ENCODE peak calls at places on chromosomes 13 and 19, in ten cellular contexts. One of them, this sample, is unnamed.
A peak's percentile ranks its signal among the peaks of the same experiment; 100 is the strongest.

GRCh38 chr13:74560325-74560724 is 426.1 kb upstream of the KLF12 start:
- DNase-seq in body of pancreas: no peak
- DNase-seq in upper lobe of left lung: no peak
- DNase-seq in ascending aorta: no peak
- DNase-seq in transverse colon: no peak
- DNase-seq in lower lobe of right lung: no peak
- DNase-seq in IMR-90: no peak
- DNase-seq in A673: no peak
- DNase-seq in fibroblast of lung: no peak
- DNase-seq in A549: no peak
- DNase-seq in this sample: no peak

GRCh38 chr13:31528176-31528575 is 211.2 kb upstream of the RXFP2 start:
- DNase-seq in body of pancreas: no peak
- DNase-seq in upper lobe of left lung: no peak
- DNase-seq in ascending aorta: no peak
- DNase-seq in transverse colon: no peak
- DNase-seq in lower lobe of right lung: no peak
- DNase-seq in IMR-90: no peak
- DNase-seq in A673: no peak
- DNase-seq in fibroblast of lung: no peak
- DNase-seq in A549: no peak
- DNase-seq in this sample: no peak

GRCh38 chr19:13234518-13234917 is 84.3 kb downstream of the IER2 start:
- DNase-seq in body of pancreas: peak; percentile 38
- DNase-seq in upper lobe of left lung: peak; percentile 35
- DNase-seq in ascending aorta: no peak
- DNase-seq in transverse colon: peak; percentile 73
- DNase-seq in lower lobe of right lung: peak; percentile 59
- DNase-seq in IMR-90: no peak
- DNase-seq in A673: peak; percentile 87
- DNase-seq in fibroblast of lung: peak; percentile 9
- DNase-seq in A549: peak; percentile 51
- DNase-seq in this sample: peak; percentile 58

GRCh38 chr19:38394488-38394887 is 6.0 kb downstream of the SPRED3 start:
- DNase-seq in body of pancreas: no peak
- DNase-seq in upper lobe of left lung: no peak
- DNase-seq in ascending aorta: no peak
- DNase-seq in transverse colon: no peak
- DNase-seq in lower lobe of right lung: no peak
- DNase-seq in IMR-90: no peak
- DNase-seq in A673: peak; percentile 24
- DNase-seq in fibroblast of lung: peak; percentile 34
- DNase-seq in A549: no peak
- DNase-seq in this sample: peak; percentile 38

GRCh38 chr19:6164906-6165531 is 29.6 kb downstream of the ACSBG2 start:
- DNase-seq in body of pancreas: no peak
- DNase-seq in upper lobe of left lung: no peak
- DNase-seq in ascending aorta: no peak
- DNase-seq in transverse colon: no peak
- DNase-seq in lower lobe of right lung: no peak
- DNase-seq in IMR-90: no peak
- DNase-seq in A673: peak; percentile 19
- DNase-seq in fibroblast of lung: no peak
- DNase-seq in A549: peak; percentile 10
- DNase-seq in this sample: no peak

GRCh38 chr19:46759817-46760333 is 13.6 kb upstream of the STRN4 start:
- DNase-seq in body of pancreas: no peak
- DNase-seq in upper lobe of left lung: no peak
- DNase-seq in ascending aorta: no peak
- DNase-seq in transverse colon: no peak
- DNase-seq in lower lobe of right lung: no peak
- DNase-seq in IMR-90: peak; percentile 97
- DNase-seq in A673: no peak
- DNase-seq in fibroblast of lung: peak; percentile 70
- DNase-seq in A549: peak; percentile 86
- DNase-seq in this sample: no peak

GRCh38 chr13:22369840-22370239 is 699.0 kb downstream of the FGF9 start:
- DNase-seq in body of pancreas: no peak
- DNase-seq in upper lobe of left lung: no peak
- DNase-seq in ascending aorta: no peak
- DNase-seq in transverse colon: no peak
- DNase-seq in lower lobe of right lung: no peak
- DNase-seq in IMR-90: no peak
- DNase-seq in A673: no peak
- DNase-seq in fibroblast of lung: no peak
- DNase-seq in A549: no peak
- DNase-seq in this sample: no peak

GRCh38 chr19:45800009-45800553 is 7.4 kb upstream of the DMWD start:
- DNase-seq in body of pancreas: no peak
- DNase-seq in upper lobe of left lung: no peak
- DNase-seq in ascending aorta: no peak
- DNase-seq in transverse colon: no peak
- DNase-seq in lower lobe of right lung: no peak
- DNase-seq in IMR-90: peak; percentile 71
- DNase-seq in A673: peak; percentile 54
- DNase-seq in fibroblast of lung: peak; percentile 36
- DNase-seq in A549: peak; percentile 65
- DNase-seq in this sample: no peak

GRCh38 chr19:7137120-7137519 is 67.6 kb downstream of the ZNF557 start:
- DNase-seq in body of pancreas: no peak
- DNase-seq in upper lobe of left lung: no peak
- DNase-seq in ascending aorta: no peak
- DNase-seq in transverse colon: no peak
- DNase-seq in lower lobe of right lung: no peak
- DNase-seq in IMR-90: no peak
- DNase-seq in A673: no peak
- DNase-seq in fibroblast of lung: no peak
- DNase-seq in A549: peak; percentile 10
- DNase-seq in this sample: no peak

GRCh38 chr19:2043864-2044708 is 7.0 kb downstream of the MKNK2 start:
- DNase-seq in body of pancreas: no peak
- DNase-seq in upper lobe of left lung: peak; percentile 27
- DNase-seq in ascending aorta: no peak
- DNase-seq in transverse colon: no peak
- DNase-seq in lower lobe of right lung: no peak
- DNase-seq in IMR-90: no peak
- DNase-seq in A673: no peak
- DNase-seq in fibroblast of lung: no peak
- DNase-seq in A549: no peak
- DNase-seq in this sample: no peak

GRCh38 chr19:54133312-54133956 is 4.1 kb upstream of the CNOT3 start:
- DNase-seq in body of pancreas: no peak
- DNase-seq in upper lobe of left lung: no peak
- DNase-seq in ascending aorta: no peak
- DNase-seq in transverse colon: no peak
- DNase-seq in lower lobe of right lung: no peak
- DNase-seq in IMR-90: no peak
- DNase-seq in A673: peak; percentile 87
- DNase-seq in fibroblast of lung: no peak
- DNase-seq in A549: peak; percentile 89
- DNase-seq in this sample: no peak

GRCh38 chr19:44315883-44316282 is 11.1 kb upstream of the ZNF235 start:
- DNase-seq in body of pancreas: no peak
- DNase-seq in upper lobe of left lung: no peak
- DNase-seq in ascending aorta: no peak
- DNase-seq in transverse colon: no peak
- DNase-seq in lower lobe of right lung: no peak
- DNase-seq in IMR-90: no peak
- DNase-seq in A673: no peak
- DNase-seq in fibroblast of lung: no peak
- DNase-seq in A549: no peak
- DNase-seq in this sample: no peak

GRCh38 chr13:31198524-31198923 is 1.3 kb upstream of the B3GLCT start:
- DNase-seq in body of pancreas: no peak
- DNase-seq in upper lobe of left lung: no peak
- DNase-seq in ascending aorta: no peak
- DNase-seq in transverse colon: no peak
- DNase-seq in lower lobe of right lung: no peak
- DNase-seq in IMR-90: no peak
- DNase-seq in A673: no peak
- DNase-seq in fibroblast of lung: no peak
- DNase-seq in A549: no peak
- DNase-seq in this sample: no peak

GRCh38 chr13:27372896-27373295 is 51.5 kb upstream of the GTF3A start:
- DNase-seq in body of pancreas: peak; percentile 85
- DNase-seq in upper lobe of left lung: peak; percentile 76
- DNase-seq in ascending aorta: no peak
- DNase-seq in transverse colon: peak; percentile 63
- DNase-seq in lower lobe of right lung: peak; percentile 80
- DNase-seq in IMR-90: peak; percentile 16
- DNase-seq in A673: no peak
- DNase-seq in fibroblast of lung: no peak
- DNase-seq in A549: peak; percentile 51
- DNase-seq in this sample: peak; percentile 72
- H3K4me1 ChIP-seq in body of pancreas: peaks cover 79% of the 10 kb centered on the region
- H3K4me1 ChIP-seq in upper lobe of left lung: peaks cover 2% of the 10 kb centered on the region
- H3K4me1 ChIP-seq in ascending aorta: no peaks in the 10 kb centered on the region
- H3K4me1 ChIP-seq in transverse colon: no peaks in the 10 kb centered on the region
- H3K4me1 ChIP-seq in lower lobe of right lung: peaks cover 8% of the 10 kb centered on the region
- H3K4me1 ChIP-seq in IMR-90: no peaks in the 10 kb centered on the region
- H3K4me1 ChIP-seq in A673: no peaks in the 10 kb centered on the region
- H3K4me1 ChIP-seq in fibroblast of lung: no peaks in the 10 kb centered on the region
- H3K4me1 ChIP-seq in A549: peaks cover 4% of the 10 kb centered on the region
- H3K4me1 ChIP-seq in this sample: no peaks in the 10 kb centered on the region

GRCh38 chr13:104315606-104316005 is 1249.4 kb upstream of the SLC10A2 start:
- DNase-seq in body of pancreas: no peak
- DNase-seq in upper lobe of left lung: no peak
- DNase-seq in ascending aorta: no peak
- DNase-seq in transverse colon: no peak
- DNase-seq in lower lobe of right lung: no peak
- DNase-seq in IMR-90: peak; percentile 97
- DNase-seq in A673: no peak
- DNase-seq in fibroblast of lung: peak; percentile 85
- DNase-seq in A549: peak; percentile 47
- DNase-seq in this sample: no peak

GRCh38 chr13:104321756-104322155 is 1255.5 kb upstream of the SLC10A2 start:
- DNase-seq in body of pancreas: no peak
- DNase-seq in upper lobe of left lung: no peak
- DNase-seq in ascending aorta: no peak
- DNase-seq in transverse colon: no peak
- DNase-seq in lower lobe of right lung: no peak
- DNase-seq in IMR-90: no peak
- DNase-seq in A673: no peak
- DNase-seq in fibroblast of lung: no peak
- DNase-seq in A549: no peak
- DNase-seq in this sample: no peak

GRCh38 chr13:104314926-104315535 is 1248.8 kb upstream of the SLC10A2 start:
- DNase-seq in body of pancreas: no peak
- DNase-seq in upper lobe of left lung: no peak
- DNase-seq in ascending aorta: no peak
- DNase-seq in transverse colon: no peak
- DNase-seq in lower lobe of right lung: no peak
- DNase-seq in IMR-90: peak; percentile 1
- DNase-seq in A673: no peak
- DNase-seq in fibroblast of lung: no peak
- DNase-seq in A549: no peak
- DNase-seq in this sample: no peak

GRCh38 chr13:104320446-104320845 is 1254.2 kb upstream of the SLC10A2 start:
- DNase-seq in body of pancreas: no peak
- DNase-seq in upper lobe of left lung: no peak
- DNase-seq in ascending aorta: no peak
- DNase-seq in transverse colon: no peak
- DNase-seq in lower lobe of right lung: no peak
- DNase-seq in IMR-90: peak; percentile 4
- DNase-seq in A673: no peak
- DNase-seq in fibroblast of lung: no peak
- DNase-seq in A549: no peak
- DNase-seq in this sample: no peak

DNA sequence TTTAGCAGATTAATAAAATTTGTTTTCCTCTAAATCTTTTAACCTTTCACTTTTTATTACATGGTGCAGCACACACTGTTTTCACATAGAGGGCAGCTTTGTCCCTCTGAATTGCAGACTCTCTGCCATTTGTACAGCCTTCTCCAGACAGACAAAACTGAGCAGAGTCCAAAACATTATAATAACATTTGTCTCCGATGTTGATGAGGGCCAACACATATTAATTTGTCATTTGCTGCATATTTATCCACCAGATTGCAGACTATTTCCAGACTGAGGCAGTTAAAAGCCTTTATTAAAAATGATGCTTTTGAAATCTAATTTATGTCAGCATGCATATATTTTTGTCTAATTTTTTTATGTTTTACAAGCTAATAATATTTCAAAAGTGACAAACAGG is 1251.9 kb upstream of the SLC10A2 start:
- DNase-seq in body of pancreas: no peak
- DNase-seq in upper lobe of left lung: no peak
- DNase-seq in ascending aorta: no peak
- DNase-seq in transverse colon: no peak
- DNase-seq in lower lobe of right lung: no peak
- DNase-seq in IMR-90: peak; percentile 49
- DNase-seq in A673: no peak
- DNase-seq in fibroblast of lung: peak; percentile 69
- DNase-seq in A549: no peak
- DNase-seq in this sample: no peak
- H3K4me3 ChIP-seq in body of pancreas: no peak overlapping the region
- H3K4me3 ChIP-seq in upper lobe of left lung: no peak overlapping the region
- H3K4me3 ChIP-seq in ascending aorta: no peak overlapping the region
- H3K4me3 ChIP-seq in transverse colon: no peak overlapping the region
- H3K4me3 ChIP-seq in lower lobe of right lung: no peak overlapping the region
- H3K4me3 ChIP-seq in IMR-90: no peak overlapping the region
- H3K4me3 ChIP-seq in A673: no peak overlapping the region
- H3K4me3 ChIP-seq in fibroblast of lung: no peak overlapping the region
- H3K4me3 ChIP-seq in A549: no peak overlapping the region
- H3K4me3 ChIP-seq in this sample: no peak overlapping the region

GRCh38 chr19:17243854-17244617 is 1.7 kb downstream of the NR2F6 start:
- DNase-seq in body of pancreas: peak; percentile 63
- DNase-seq in upper lobe of left lung: peak; percentile 72
- DNase-seq in ascending aorta: no peak
- DNase-seq in transverse colon: peak; percentile 70
- DNase-seq in lower lobe of right lung: peak; percentile 73
- DNase-seq in IMR-90: peak; percentile 20
- DNase-seq in A673: no peak
- DNase-seq in fibroblast of lung: peak; percentile 38
- DNase-seq in A549: peak; percentile 68
- DNase-seq in this sample: peak; percentile 74
- H3K4me1 ChIP-seq in body of pancreas: peaks cover 76% of the 10 kb centered on the region
- H3K4me1 ChIP-seq in upper lobe of left lung: peaks cover 28% of the 10 kb centered on the region
- H3K4me1 ChIP-seq in ascending aorta: peaks cover 3% of the 10 kb centered on the region
- H3K4me1 ChIP-seq in transverse colon: peaks cover 31% of the 10 kb centered on the region
- H3K4me1 ChIP-seq in lower lobe of right lung: peaks cover 54% of the 10 kb centered on the region
- H3K4me1 ChIP-seq in IMR-90: peaks cover 10% of the 10 kb centered on the region
- H3K4me1 ChIP-seq in A673: peaks cover 12% of the 10 kb centered on the region
- H3K4me1 ChIP-seq in fibroblast of lung: peaks cover 9% of the 10 kb centered on the region
- H3K4me1 ChIP-seq in A549: peaks cover 71% of the 10 kb centered on the region
- H3K4me1 ChIP-seq in this sample: peaks cover 6% of the 10 kb centered on the region

DNA sequence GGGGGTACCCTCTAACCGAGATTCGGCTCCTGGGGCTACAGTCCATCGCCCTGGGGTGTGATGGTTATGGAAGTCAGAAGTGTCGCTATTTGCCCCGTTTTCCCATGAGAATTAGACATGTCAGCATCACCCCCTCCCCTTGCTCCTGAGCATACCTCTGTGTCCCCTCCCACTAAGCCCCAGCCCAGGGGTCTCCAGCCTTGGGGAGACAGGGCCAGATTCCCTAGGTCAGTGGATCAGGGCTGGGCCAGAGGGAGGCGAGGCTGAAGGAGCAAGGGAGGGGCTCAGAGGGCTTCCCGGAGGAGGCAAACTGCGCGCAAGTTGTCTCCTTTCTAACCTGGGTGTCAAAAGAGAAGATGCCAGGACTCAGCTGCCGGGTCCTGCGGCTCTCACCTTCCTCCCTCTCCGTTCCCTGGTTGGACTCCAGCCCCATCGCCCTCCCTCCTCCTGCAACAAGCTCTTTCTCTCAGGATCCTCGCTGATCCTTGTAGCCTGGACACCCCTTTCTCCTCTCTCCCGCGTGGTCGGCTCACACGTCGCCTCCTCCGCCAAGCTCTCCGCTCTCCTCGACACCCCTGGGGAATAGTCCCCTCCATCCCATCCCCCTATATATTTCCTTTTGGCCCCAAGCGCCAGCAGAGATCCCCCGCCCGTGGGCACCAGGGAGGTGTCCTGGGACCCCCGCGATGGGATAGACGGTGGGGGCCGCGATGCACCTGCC is 459 bp upstream of the TMEM59L start:
- DNase-seq in body of pancreas: no peak
- DNase-seq in upper lobe of left lung: no peak
- DNase-seq in ascending aorta: no peak
- DNase-seq in transverse colon: no peak
- DNase-seq in lower lobe of right lung: no peak
- DNase-seq in IMR-90: no peak
- DNase-seq in A673: no peak
- DNase-seq in fibroblast of lung: no peak
- DNase-seq in A549: peak; percentile 31
- DNase-seq in this sample: no peak
- H3K4me3 ChIP-seq in body of pancreas: peak overlapping the region; percentile 7
- H3K4me3 ChIP-seq in upper lobe of left lung: peak overlapping the region; percentile 42
- H3K4me3 ChIP-seq in ascending aorta: peak overlapping the region; percentile 62
- H3K4me3 ChIP-seq in transverse colon: peak overlapping the region; percentile 55
- H3K4me3 ChIP-seq in lower lobe of right lung: peak overlapping the region; percentile 47
- H3K4me3 ChIP-seq in IMR-90: peak overlapping the region; percentile 69
- H3K4me3 ChIP-seq in A673: peak overlapping the region; percentile 56
- H3K4me3 ChIP-seq in fibroblast of lung: no peak overlapping the region
- H3K4me3 ChIP-seq in A549: peak overlapping the region; percentile 53
- H3K4me3 ChIP-seq in this sample: no peak overlapping the region